ENCODE peak calls at places on chromosomes 7 and 10, in eight cellular contexts. F is endothelial cell; Y is Ammon's horn; D is cardiac muscle cell; V is left colon; O is activated CD4-positive, alpha-beta T cell treated with anti-CD3 and anti-CD28 coated beads for 4 hours; K is EL; Q is SJCRH30. W is an unnamed sample.

GRCh38 chr7:79820387-79820786 is 314.2 kb upstream of the GNAI1 start:
- DNase-seq in Q (peak; percentile 51), Y (peak; percentile 56), D (peak; percentile 93), V (peak; percentile 33), F (no peak), O (no peak), K (peak; percentile 17), W (no peak)

GRCh38 chr10:68561804-68562649 is 1.9 kb downstream of the TET1 start:
- DNase-seq in D (peak; percentile 36), Q (peak; percentile 24), K (peak; percentile 52), F (peak; percentile 38), O (no peak), Y (no peak), V (no peak), W (no peak)

GRCh38 chr10:6416892-6417512 is 163.1 kb downstream of the PRKCQ start:
- DNase-seq in K (peak; percentile 44), F (peak; percentile 28), Y (peak; percentile 67), O (peak; percentile 30), D (peak; percentile 68), Q (no peak), V (no peak), W (no peak)

GRCh38 chr10:42578019-42578418 is 60.4 kb downstream of the ZNF33B start:
- DNase-seq in Y (no peak), V (no peak), O (no peak), Q (no peak), F (no peak), D (no peak), K (no peak), W (no peak)

GRCh38 chr7:123771256-123771655 is 22.5 kb upstream of the WASL start:
- DNase-seq in D (no peak), F (no peak), V (no peak), Y (no peak), O (no peak), K (no peak), Q (no peak), W (no peak)

GRCh38 chr10:74213571-74214162 is 62.6 kb downstream of the ADK start:
- DNase-seq in O (peak; percentile 54), D (peak; percentile 68), K (peak; percentile 61), Y (no peak), F (peak; percentile 24), Q (peak; percentile 39), V (peak; percentile 52), W (peak; percentile 50)

GRCh38 chr10:3874988-3875841 is 90.2 kb upstream of the KLF6 start:
- DNase-seq in Y (peak; percentile 28), F (no peak), K (no peak), O (no peak), V (no peak), D (no peak), Q (no peak), W (no peak)

GRCh38 chr7:87877641-87878040 is 1.3 kb downstream of the DBF4 start:
- DNase-seq in Y (no peak), V (no peak), Q (no peak), O (no peak), F (no peak), K (no peak), D (no peak), W (no peak)

GRCh38 chr7:32336726-32337125 is 153.5 kb downstream of the LSM5 start:
- DNase-seq in K (peak; percentile 45), Y (no peak), V (no peak), Q (no peak), F (no peak), O (no peak), D (no peak), W (no peak)

GRCh38 chr10:71473671-71474599 is 77.2 kb downstream of the CDH23 start:
- DNase-seq in V (no peak), K (no peak), F (no peak), D (no peak), O (no peak), Y (peak; percentile 21), Q (no peak), W (no peak)